ENCODE peak calls at places on chromosomes 5 and 9, in seven cellular contexts. E is HCT116; P is RWPE1; W is CD8-positive, alpha-beta T cell; C is left ventricle myocardium inferior; O is naive thymus-derived CD4-positive, alpha-beta T cell; K is hepatocyte. Q is an unnamed sample.

GRCh38 chr9:138009456-138010273 is 132.1 kb downstream of the CACNA1B start:
- DNase-seq in E (no peak), P (no peak), W (no peak), C (no peak), O (no peak), K (no peak), Q (peak)

GRCh38 chr9:35516481-35516880 is 26.6 kb downstream of the RUSC2 start:
- DNase-seq in E (no peak), P (peak), W (no peak), C (no peak), O (no peak), K (peak), Q (no peak)

GRCh38 chr9:33244150-33244784 is 4.3 kb downstream of the SPINK4 start:
- DNase-seq in E (no peak), P (no peak), W (no peak), C (no peak), O (no peak), K (no peak), Q (no peak)

GRCh38 chr5:87393331-87393730 is 19.4 kb downstream of the CCNH start:
- DNase-seq in E (no peak), P (peak), W (no peak), C (no peak), O (no peak), K (no peak), Q (no peak)

GRCh38 chr9:107368696-107369095 is 85.6 kb downstream of the RAD23B start:
- DNase-seq in E (no peak), P (no peak), W (no peak), C (no peak), O (no peak), K (peak), Q (no peak)

GRCh38 chr5:101393795-101394450 is 490.8 kb upstream of the ST8SIA4 start:
- DNase-seq in E (no peak), P (no peak), W (no peak), C (no peak), O (no peak), K (no peak), Q (no peak)

GRCh38 chr5:54785729-54786548 is 199.5 kb downstream of the ESM1 start:
- DNase-seq in E (no peak), P (no peak), W (no peak), C (peak), O (no peak), K (peak), Q (peak)

GRCh38 chr5:9544502-9545300 is 1.2 kb downstream of the SEMA5A start:
- DNase-seq in E (no peak), P (peak), W (no peak), C (peak), O (peak), K (peak), Q (peak)

GRCh38 chr5:124162782-124163532 is 583.5 kb downstream of the ZNF608 start:
- DNase-seq in E (no peak), P (peak), W (peak), C (peak), O (peak), K (peak), Q (no peak)

GRCh38 chr5:142826741-142827492 is 56.7 kb downstream of the ARHGAP26 start:
- DNase-seq in E (peak), P (peak), W (no peak), C (no peak), O (no peak), K (no peak), Q (no peak)

GRCh38 chr5:114238771-114239313 is 123.0 kb upstream of the KCNN2 start:
- DNase-seq in E (no peak), P (no peak), W (no peak), C (no peak), O (no peak), K (no peak), Q (no peak)

GRCh38 chr9:13728121-13728520 is 448.6 kb upstream of the MPDZ start:
- DNase-seq in E (no peak), P (no peak), W (no peak), C (no peak), O (no peak), K (no peak), Q (no peak)

GRCh38 chr5:172616730-172617129 is 24.3 kb upstream of the NEURL1B start:
- DNase-seq in E (no peak), P (no peak), W (no peak), C (peak), O (no peak), K (peak), Q (no peak)

GRCh38 chr5:151062405-151063135 is 18.3 kb downstream of the TNIP1 start:
- DNase-seq in E (no peak), P (no peak), W (no peak), C (no peak), O (no peak), K (no peak), Q (no peak)

GRCh38 chr9:21677834-21678233 is 124.6 kb upstream of the MTAP start:
- DNase-seq in E (peak), P (peak), W (no peak), C (no peak), O (no peak), K (no peak), Q (no peak)

GRCh38 chr5:67401166-67401565 is 204.6 kb upstream of the CD180 start:
- DNase-seq in E (no peak), P (no peak), W (no peak), C (no peak), O (no peak), K (no peak), Q (no peak)

GRCh38 chr5:67395790-67396418 is 199.3 kb upstream of the CD180 start:
- DNase-seq in E (no peak), P (no peak), W (no peak), C (no peak), O (no peak), K (no peak), Q (no peak)

GRCh38 chr5:67400752-67401151 is 204.2 kb upstream of the CD180 start:
- DNase-seq in E (no peak), P (no peak), W (no peak), C (no peak), O (no peak), K (no peak), Q (no peak)

GRCh38 chr5:67393211-67393610 is 196.6 kb upstream of the CD180 start:
- DNase-seq in E (no peak), P (no peak), W (no peak), C (no peak), O (no peak), K (no peak), Q (no peak)

GRCh38 chr5:67396975-67397374 is 200.4 kb upstream of the CD180 start:
- DNase-seq in E (no peak), P (no peak), W (no peak), C (no peak), O (no peak), K (no peak), Q (no peak)
- H3K27ac ChIP-seq in E (no peak), P (no peak), W (no peak), C (no peak), O (no peak), K (no peak), Q (no peak)

GRCh38 chr9:77161966-77162365 is 15.4 kb upstream of the VPS13A start:
- DNase-seq in E (no peak), P (no peak), W (no peak), C (no peak), O (no peak), K (no peak), Q (no peak)

GRCh38 chr9:77152289-77152688 is 25.0 kb upstream of the VPS13A start:
- DNase-seq in E (no peak), P (no peak), W (no peak), C (no peak), O (no peak), K (no peak), Q (no peak)

GRCh38 chr9:77161191-77161590 is 16.1 kb upstream of the VPS13A start:
- DNase-seq in E (no peak), P (no peak), W (no peak), C (no peak), O (no peak), K (no peak), Q (no peak)

GRCh38 chr9:77158772-77159513 is 18.4 kb upstream of the VPS13A start:
- DNase-seq in E (no peak), P (peak), W (no peak), C (no peak), O (no peak), K (no peak), Q (no peak)

GRCh38 chr9:77156646-77157371 is 20.5 kb upstream of the VPS13A start:
- DNase-seq in E (no peak), P (no peak), W (no peak), C (no peak), O (no peak), K (no peak), Q (no peak)
- H3K27ac ChIP-seq in E (no peak), P (peak), W (no peak), C (peak), O (no peak), K (no peak), Q (no peak)

GRCh38 chr5:78591227-78591626 is 57.3 kb downstream of the LHFPL2 start:
- DNase-seq in E (peak), P (peak), W (no peak), C (no peak), O (no peak), K (no peak), Q (no peak)
- H3K27ac ChIP-seq in E (peak), P (no peak), W (no peak), C (no peak), O (no peak), K (peak), Q (no peak)

GRCh38 chr5:160263326-160263850 is 34.1 kb downstream of the FABP6 start:
- DNase-seq in E (no peak), P (no peak), W (no peak), C (no peak), O (no peak), K (no peak), Q (no peak)
- H3K27ac ChIP-seq in E (no peak), P (no peak), W (no peak), C (no peak), O (no peak), K (peak), Q (no peak)

GRCh38 chr9:72826954-72827953 is 125.6 kb downstream of the ALDH1A1 start:
- DNase-seq in E (no peak), P (no peak), W (no peak), C (no peak), O (no peak), K (peak), Q (no peak)

GRCh38 chr9:72823971-72824370 is 128.9 kb downstream of the ALDH1A1 start:
- DNase-seq in E (no peak), P (no peak), W (no peak), C (no peak), O (no peak), K (no peak), Q (no peak)

GRCh38 chr9:72828281-72828731 is 124.5 kb downstream of the ALDH1A1 start:
- DNase-seq in E (no peak), P (peak), W (no peak), C (no peak), O (no peak), K (peak), Q (no peak)
- H3K27ac ChIP-seq in E (no peak), P (no peak), W (no peak), C (no peak), O (no peak), K (peak), Q (no peak)

GRCh38 chr5:159548517-159548916 is 218.2 kb upstream of the IL12B start:
- DNase-seq in E (no peak), P (no peak), W (no peak), C (no peak), O (no peak), K (no peak), Q (no peak)
- H3K27ac ChIP-seq in E (no peak), P (no peak), W (no peak), C (no peak), O (no peak), K (no peak), Q (no peak)

DNA sequence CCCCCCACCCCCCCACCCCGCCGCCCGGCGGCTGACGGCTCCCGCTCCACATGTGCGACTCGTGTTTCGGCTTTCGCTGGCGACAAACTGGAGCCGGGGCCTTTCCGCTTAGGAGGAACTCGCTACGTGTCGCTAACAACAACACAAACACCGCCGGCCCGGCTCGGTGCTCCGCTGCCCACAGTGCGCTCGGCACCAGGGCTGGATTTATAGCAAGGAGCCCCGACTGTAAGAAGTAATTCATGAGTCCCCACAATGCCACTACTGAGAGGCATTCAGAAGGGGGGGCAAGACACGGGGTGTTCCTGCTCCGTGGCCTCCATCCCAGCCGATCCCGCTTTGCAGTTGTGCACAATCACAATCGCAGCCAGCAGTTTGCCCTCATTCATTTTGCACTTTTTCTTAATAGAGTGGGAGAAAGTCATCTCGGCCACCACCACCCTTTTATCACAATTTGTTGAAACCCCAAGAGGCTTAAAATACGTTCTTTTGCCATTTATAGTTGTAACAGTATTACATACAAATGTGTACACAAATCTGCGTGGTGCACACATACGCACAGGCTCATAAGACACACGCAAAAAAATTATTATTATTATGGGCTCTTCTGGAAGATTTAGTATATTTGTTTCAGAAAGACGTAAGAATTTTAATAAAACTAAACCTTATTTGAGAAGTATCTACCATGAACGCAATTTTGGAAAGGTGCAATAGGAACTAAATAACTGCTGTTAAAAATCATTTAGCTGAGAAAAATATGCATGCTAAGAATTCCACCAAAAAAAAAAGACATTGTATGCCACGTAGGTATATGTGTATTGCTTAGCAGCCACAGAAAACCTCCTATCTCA is 48.1 kb downstream of the EBF1 start:
- DNase-seq in E (no peak), P (no peak), W (no peak), C (peak), O (peak), K (peak), Q (no peak)
- H3K27ac ChIP-seq in E (no peak), P (no peak), W (no peak), C (peak), O (no peak), K (peak), Q (peak)

GRCh38 chr9:125544988-125545651 is 161.9 kb downstream of the MAPKAP1 start:
- DNase-seq in E (no peak), P (no peak), W (no peak), C (no peak), O (no peak), K (peak), Q (peak)
- H3K27ac ChIP-seq in E (no peak), P (no peak), W (no peak), C (peak), O (no peak), K (peak), Q (peak)

GRCh38 chr5:147412561-147412960 is 97.3 kb downstream of the DPYSL3 start:
- DNase-seq in E (no peak), P (no peak), W (no peak), C (no peak), O (no peak), K (no peak), Q (no peak)

GRCh38 chr5:147413266-147413665 is 96.6 kb downstream of the DPYSL3 start:
- DNase-seq in E (no peak), P (no peak), W (no peak), C (no peak), O (no peak), K (no peak), Q (no peak)

GRCh38 chr5:147411612-147412310 is 98.1 kb downstream of the DPYSL3 start:
- DNase-seq in E (no peak), P (no peak), W (no peak), C (no peak), O (no peak), K (no peak), Q (no peak)

GRCh38 chr5:147408980-147409379 is 100.9 kb downstream of the DPYSL3 start:
- DNase-seq in E (no peak), P (no peak), W (no peak), C (no peak), O (no peak), K (no peak), Q (no peak)

DNA sequence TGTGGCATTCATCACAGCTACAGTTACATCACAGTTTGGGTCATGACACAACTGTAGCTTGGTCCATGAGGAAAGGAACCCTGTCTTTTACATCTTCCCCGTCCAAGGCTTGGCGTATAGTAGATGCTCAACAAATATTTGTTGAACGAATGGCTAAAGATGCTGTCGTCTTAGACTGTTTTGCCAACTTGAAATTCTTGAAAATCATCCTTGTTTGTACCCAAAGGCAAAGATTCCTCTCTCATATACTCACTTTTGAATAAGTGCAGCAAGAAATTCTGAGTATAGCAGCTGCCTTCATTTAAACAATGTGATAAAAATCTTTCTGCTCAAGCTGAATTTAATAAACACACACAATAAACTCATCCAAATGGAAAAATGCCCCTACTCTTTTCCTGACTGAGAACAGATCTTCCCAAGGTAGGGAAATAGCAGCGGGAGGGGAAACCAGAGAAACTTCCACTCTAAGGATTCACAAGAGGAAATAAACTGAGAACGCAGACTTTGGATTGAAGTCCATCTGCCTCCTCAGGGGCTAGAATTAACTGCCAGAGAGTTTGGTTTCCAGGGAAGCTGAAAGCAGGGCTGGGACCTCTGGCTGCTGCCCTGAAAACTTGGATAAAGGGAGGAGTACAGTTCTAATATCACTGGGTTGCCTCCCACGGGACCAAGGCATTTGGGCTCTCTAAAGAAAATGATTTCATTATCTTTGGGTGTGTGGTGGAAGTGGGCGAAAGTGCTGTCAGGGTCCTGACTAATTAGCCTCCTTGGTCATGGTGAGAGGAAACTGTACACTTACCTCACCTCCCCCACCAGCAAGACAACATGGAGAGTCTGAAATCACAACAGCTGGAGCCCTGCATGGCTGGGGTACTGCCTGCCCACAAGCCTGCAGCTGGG is 99.1 kb downstream of the DPYSL3 start:
- DNase-seq in E (no peak), P (no peak), W (no peak), C (peak), O (no peak), K (no peak), Q (no peak)
- H3K27ac ChIP-seq in E (no peak), P (no peak), W (no peak), C (peak), O (no peak), K (peak), Q (no peak)

Q was measured in lung.